ENCODE peak calls at places on chromosomes 6 and 20, in six cellular contexts. O is H1, B is GM12891, T is GM12878, I is K562, R is HepG2. P is an unnamed sample.

GRCh38 chr20:40606660-40607059 is 82.4 kb downstream of the MAFB start:
- DNase-seq in O (no peak), T (no peak), I (no peak), B (no peak), R (no peak), P (no peak)

GRCh38 chr20:48826883-48827771 is 672 bp downstream of the PREX1 start:
- DNase-seq in R (no peak), I (no peak), O (peak; percentile 78), B (no peak), T (no peak), P (no peak)

GRCh38 chr6:150252714-150253444 is 110.0 kb downstream of the PPP1R14C start:
- DNase-seq in B (no peak), R (no peak), T (no peak), O (no peak), I (peak; percentile 73), P (no peak)

GRCh38 chr20:19603390-19603753 is 154.7 kb upstream of the RIN2 start:
- DNase-seq in B (no peak), T (no peak), O (no peak), R (no peak), I (no peak), P (no peak)

GRCh38 chr6:135498178-135498841 is 770 bp upstream of the AHI1 start:
- DNase-seq in O (no peak), B (no peak), I (peak; percentile 69), R (peak; percentile 84), T (no peak), P (no peak)

GRCh38 chr20:48360338-48360698 is 467.5 kb downstream of the PREX1 start:
- DNase-seq in R (no peak), B (no peak), I (no peak), O (no peak), T (peak; percentile 68), P (peak; percentile 34)

GRCh38 chr6:109308018-109308492 is 74.2 kb downstream of the CD164 start:
- DNase-seq in O (no peak), I (peak; percentile 75), B (no peak), T (no peak), R (peak; percentile 31), P (no peak)

GRCh38 chr6:43910638-43911353 is 140.8 kb downstream of the VEGFA start:
- DNase-seq in I (no peak), B (no peak), R (no peak), O (no peak), T (no peak), P (no peak)

GRCh38 chr6:122364084-122364483 is 35.4 kb upstream of the HSF2 start:
- DNase-seq in O (no peak), I (no peak), B (no peak), T (no peak), R (no peak), P (no peak)

GRCh38 chr20:766906-767305 is 1.4 kb downstream of the SLC52A3 start:
- DNase-seq in I (no peak), B (no peak), R (no peak), O (no peak), T (no peak), P (no peak)

GRCh38 chr6:137866914-137867684 is at the start of gene TNFAIP3:
- DNase-seq in B (peak; percentile 76), O (peak; percentile 88), I (peak; percentile 98), T (peak; percentile 84), R (peak; percentile 94), P (peak; percentile 75)

GRCh38 chr6:44576132-44576601 is 188.7 kb downstream of the CDC5L start:
- DNase-seq in I (no peak), R (no peak), T (no peak), B (no peak), O (no peak), P (no peak)

GRCh38 chr6:18022398-18023231 is 35.2 kb upstream of the KIF13A start:
- DNase-seq in I (no peak), R (no peak), B (no peak), T (no peak), O (no peak), P (no peak)

GRCh38 chr6:13273202-13273930 is 55.0 kb downstream of the TBC1D7 start:
- DNase-seq in I (peak; percentile 35), B (no peak), O (no peak), R (no peak), T (no peak), P (no peak)

GRCh38 chr20:63497138-63497945 is 1.5 kb downstream of the EEF1A2 start:
- DNase-seq in R (no peak), T (no peak), B (no peak), I (no peak), O (peak; percentile 53), P (no peak)

GRCh38 chr6:125393449-125393858 is 91.7 kb upstream of the HDDC2 start:
- DNase-seq in I (no peak), O (no peak), R (no peak), T (no peak), B (no peak), P (no peak)

GRCh38 chr6:41536884-41537347 is 9.3 kb upstream of the FOXP4 start:
- DNase-seq in O (no peak), I (peak; percentile 27), B (no peak), T (no peak), R (no peak), P (no peak)

GRCh38 chr6:29992792-29993191 is 50.5 kb downstream of the HLA-A start:
- DNase-seq in T (no peak), R (no peak), O (no peak), B (no peak), I (no peak), P (no peak)

GRCh38 chr6:122308074-122308473 is 91.4 kb upstream of the HSF2 start:
- DNase-seq in O (no peak), R (no peak), T (no peak), B (no peak), I (no peak), P (no peak)

GRCh38 chr6:73644941-73645591 is 8.7 kb downstream of the SLC17A5 start:
- DNase-seq in I (no peak), O (no peak), T (no peak), R (no peak), B (no peak), P (no peak)

GRCh38 chr6:39568896-39569295 is 156.3 kb downstream of the KIF6 start:
- DNase-seq in B (no peak), R (no peak), T (no peak), I (no peak), O (no peak), P (no peak)

GRCh38 chr6:16760536-16761468 is at the start of gene ATXN1:
- DNase-seq in R (peak; percentile 53), T (no peak), B (peak; percentile 30), O (peak; percentile 65), I (peak; percentile 48), P (peak; percentile 41)

GRCh38 chr6:14841901-14842421 is 403.9 kb upstream of the JARID2 start:
- DNase-seq in R (no peak), O (no peak), T (no peak), I (no peak), B (no peak), P (no peak)

GRCh38 chr6:97947841-97948240 is 664.8 kb upstream of the MMS22L start:
- DNase-seq in B (no peak), R (peak; percentile 1), I (no peak), T (no peak), O (no peak), P (no peak)

GRCh38 chr6:52233975-52234823 is 10.1 kb downstream of the IL17F start:
- DNase-seq in T (no peak), O (peak; percentile 58), R (peak; percentile 68), I (peak; percentile 22), B (no peak), P (no peak)

GRCh38 chr20:49545572-49545971 is 22.4 kb downstream of the PTGIS start:
- DNase-seq in O (no peak), I (peak; percentile 43), B (no peak), T (no peak), R (no peak), P (no peak)

GRCh38 chr6:96899019-96899418 is 1.3 kb upstream of the NDUFAF4 start:
- DNase-seq in B (no peak), O (no peak), T (no peak), R (peak; percentile 19), I (no peak), P (no peak)

DNA sequence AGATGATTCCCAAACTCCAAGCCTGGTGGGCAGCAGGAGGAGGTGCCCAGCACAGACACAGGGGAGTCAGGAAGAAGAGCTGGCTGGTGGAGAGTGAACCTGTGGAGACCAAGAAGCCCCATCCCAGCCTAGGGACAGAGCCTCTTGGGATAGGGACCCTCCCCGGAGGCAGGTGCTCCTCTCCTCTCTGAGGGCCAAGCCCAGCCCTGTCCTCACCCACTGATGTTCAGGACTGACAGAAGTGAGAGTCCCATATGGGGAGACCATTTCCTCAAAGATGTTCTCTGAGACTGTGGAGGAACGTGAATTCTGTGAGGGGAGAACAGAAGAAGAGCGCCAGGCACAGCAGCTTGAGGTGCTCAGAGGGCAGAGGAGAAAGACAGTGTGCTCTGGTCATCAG is 2.4 kb upstream of the EBF4 start:
- DNase-seq in T (no peak), O (no peak), I (no peak), B (no peak), R (no peak), P (no peak)
- TF ChIP-seq POLR2AphosphoS5 in T (no peak), O (no peak), I (no peak), B (no peak), R (no peak), P (no peak)

GRCh38 chr6:1313364-1313754 is 1.5 kb downstream of the FOXQ1 start:
- DNase-seq in T (no peak), B (no peak), I (no peak), R (no peak), O (no peak), P (no peak)
- TF ChIP-seq TAF1 in T (no peak), B (no peak), I (no peak), R (no peak), O (no peak), P (no peak)

DNA sequence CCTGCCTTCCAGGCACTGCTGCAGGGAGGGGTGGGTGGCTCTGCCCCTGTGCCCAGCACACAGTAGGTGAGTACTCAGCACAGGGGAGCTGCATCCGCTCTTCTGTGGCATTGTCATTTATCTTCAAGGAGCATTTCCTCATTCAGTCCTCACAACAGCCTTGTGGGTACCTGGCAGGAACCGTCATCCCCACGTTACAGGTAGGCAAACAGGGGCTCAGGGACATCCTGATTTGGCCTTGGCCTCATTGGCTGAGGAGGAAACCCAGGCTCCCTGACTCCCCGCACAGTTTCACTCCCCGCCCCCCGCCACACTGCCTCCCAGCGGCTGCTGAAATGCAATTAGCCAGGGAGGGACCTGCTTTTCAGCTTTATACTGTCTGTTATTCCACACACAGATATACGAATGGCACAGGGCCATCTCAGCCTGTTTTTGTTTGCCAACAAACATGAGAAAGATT is 24.3 kb upstream of the PNPLA1 start:
- DNase-seq in T (no peak), I (peak; percentile 54), B (no peak), R (no peak), O (peak; percentile 83), P (no peak)
- TF ChIP-seq POLR2A in T (no peak), I (no peak), B (no peak), R (no peak), O (no peak), P (no peak)

GRCh38 chr6:32081676-32082075 is 27.5 kb downstream of the TNXB start:
- DNase-seq in R (no peak), I (no peak), T (no peak), B (no peak), O (no peak), P (no peak)

GRCh38 chr6:32084780-32085179 is 24.4 kb downstream of the TNXB start:
- DNase-seq in B (no peak), T (no peak), I (no peak), O (no peak), R (no peak), P (no peak)

GRCh38 chr6:32081168-32081624 is 27.9 kb downstream of the TNXB start:
- DNase-seq in R (no peak), O (no peak), T (no peak), I (peak; percentile 74), B (no peak), P (no peak)

GRCh38 chr6:32083812-32084768 is 25.0 kb downstream of the TNXB start:
- DNase-seq in B (no peak), R (no peak), T (no peak), O (no peak), I (no peak), P (no peak)

GRCh38 chr6:32082951-32083350 is 26.2 kb downstream of the TNXB start:
- DNase-seq in O (no peak), R (no peak), T (no peak), I (no peak), B (no peak), P (no peak)
- TF ChIP-seq POLR2AphosphoS5 in O (no peak), R (no peak), T (no peak), I (no peak), B (no peak), P (no peak)

P was measured in GM12892.